ENCODE peak calls at places on chromosomes 4 and X, in nine cellular contexts. M is pancreas, O is sigmoid colon, R is GM13977, Z is astrocyte of the spinal cord, H is ascending aorta, W is GM10248, T is endothelial cell, Q is kidney epithelial cell. F is an unnamed sample.

GRCh38 chr4:128501239-128501638 is 213.6 kb upstream of the PGRMC2 start:
- DNase-seq in W (no peak), Z (no peak), R (no peak), M (no peak), H (no peak), Q (no peak), O (no peak), T (no peak), F (no peak)

GRCh38 chrX:8848921-8849320 is 47.7 kb upstream of the FAM9A start:
- DNase-seq in H (no peak), Z (no peak), R (no peak), T (no peak), M (no peak), O (no peak), W (no peak), Q (peak; percentile 42), F (no peak)

GRCh38 chr4:37780444-37781133 is 45.9 kb upstream of the PGM2 start:
- DNase-seq in M (no peak), R (no peak), O (no peak), T (no peak), W (no peak), Z (peak; percentile 15), H (no peak), Q (no peak), F (no peak)

GRCh38 chr4:143294710-143295109 is 42.0 kb upstream of the GAB1 start:
- DNase-seq in M (no peak), H (no peak), O (no peak), T (no peak), R (no peak), Z (no peak), W (no peak), Q (no peak), F (no peak)

GRCh38 chrX:120308959-120309872 is 2.0 kb downstream of the TMEM255A start:
- DNase-seq in Q (no peak), R (peak; percentile 58), O (peak; percentile 79), M (peak; percentile 61), W (peak; percentile 60), T (peak; percentile 60), H (peak; percentile 69), Z (peak; percentile 54), F (no peak)

GRCh38 chrX:18353931-18354368 is 538 bp downstream of the SCML2 start:
- DNase-seq in R (no peak), M (peak; percentile 21), W (no peak), H (no peak), T (peak; percentile 47), O (no peak), Q (no peak), Z (no peak), F (no peak)

GRCh38 chr4:6222761-6223292 is 22.5 kb upstream of the JAKMIP1 start:
- DNase-seq in O (peak; percentile 2), Q (no peak), Z (no peak), T (peak; percentile 38), W (no peak), M (no peak), H (peak; percentile 31), R (no peak), F (no peak)

GRCh38 chr4:85701881-85702321 is 227.0 kb downstream of the ARHGAP24 start:
- DNase-seq in O (no peak), H (no peak), T (no peak), Q (no peak), W (peak; percentile 51), Z (no peak), M (no peak), R (peak; percentile 33), F (no peak)

GRCh38 chrX:136046295-136046894 is 61.2 kb downstream of the SLC9A6 start:
- DNase-seq in M (no peak), T (no peak), H (no peak), O (no peak), Q (no peak), Z (peak; percentile 46), W (no peak), R (no peak), F (no peak)

DNA sequence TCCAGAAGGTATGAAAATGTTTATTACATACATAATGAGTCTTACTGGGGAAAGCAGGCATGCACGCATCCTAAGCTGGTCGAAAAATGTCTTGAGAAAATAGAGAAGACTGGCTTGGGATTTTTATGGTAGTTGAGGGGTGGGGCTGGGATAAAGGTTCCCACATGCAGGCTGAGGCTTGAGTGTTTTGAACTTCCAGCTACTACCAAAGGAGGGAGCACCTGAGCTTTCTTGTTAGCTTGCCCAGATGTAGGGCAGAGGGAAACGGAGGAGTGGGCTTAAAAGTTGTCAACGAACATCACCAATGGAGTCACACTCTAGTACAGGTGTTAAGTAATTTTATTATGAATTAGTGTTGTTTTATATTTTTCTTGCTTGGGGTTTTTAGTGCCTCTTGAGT is 39.6 kb upstream of the SRPX start:
- DNase-seq in M (no peak), H (no peak), R (peak; percentile 49), T (peak; percentile 30), Q (no peak), Z (peak; percentile 15), O (no peak), W (peak; percentile 39), F (no peak)
- TF ChIP-seq CTCF in M (no peak), H (no peak), R (peak; percentile 56), T (peak; percentile 17), Q (peak; percentile 29), Z (peak; percentile 45), O (no peak), W (peak; percentile 38), F (peak; percentile 26)

DNA sequence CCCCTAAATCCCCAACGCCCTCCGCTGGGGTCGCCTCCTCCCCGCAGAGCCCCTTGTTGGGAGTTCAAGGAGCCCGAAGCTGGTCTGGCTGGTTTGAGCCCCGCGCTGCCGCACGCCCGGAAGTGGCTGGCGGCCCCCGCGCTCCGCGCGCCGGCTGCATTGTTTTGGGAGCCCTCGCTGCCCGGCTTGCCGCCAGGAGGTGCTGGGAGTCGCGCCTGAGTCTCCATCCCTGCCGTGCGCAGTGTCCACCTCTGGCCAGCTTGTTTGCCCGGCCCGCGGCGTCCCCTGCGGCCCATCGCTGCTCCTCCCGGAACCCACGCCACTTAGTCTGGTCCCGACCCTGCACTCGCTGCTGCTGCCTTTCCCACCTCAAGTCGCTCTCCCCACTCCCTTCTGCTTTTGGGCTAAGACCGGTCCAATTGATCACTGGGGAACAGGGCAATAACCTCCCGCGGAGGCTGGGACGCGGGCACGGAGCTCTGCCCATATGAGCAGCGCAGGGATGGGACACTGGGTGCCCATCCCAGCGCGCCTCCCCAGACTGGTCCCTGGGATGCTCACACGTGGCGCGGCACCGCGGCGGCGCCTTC is 2.2 kb upstream of the SFRP2 start:
- DNase-seq in R (peak; percentile 66), W (peak; percentile 39), Z (no peak), H (no peak), Q (no peak), M (peak; percentile 43), T (peak; percentile 68), O (peak; percentile 71), F (no peak)
- TF ChIP-seq CTCF in R (peak; percentile 28), W (no peak), Z (peak; percentile 29), H (peak; percentile 11), Q (peak; percentile 47), M (no peak), T (no peak), O (no peak), F (peak; percentile 43)

DNA sequence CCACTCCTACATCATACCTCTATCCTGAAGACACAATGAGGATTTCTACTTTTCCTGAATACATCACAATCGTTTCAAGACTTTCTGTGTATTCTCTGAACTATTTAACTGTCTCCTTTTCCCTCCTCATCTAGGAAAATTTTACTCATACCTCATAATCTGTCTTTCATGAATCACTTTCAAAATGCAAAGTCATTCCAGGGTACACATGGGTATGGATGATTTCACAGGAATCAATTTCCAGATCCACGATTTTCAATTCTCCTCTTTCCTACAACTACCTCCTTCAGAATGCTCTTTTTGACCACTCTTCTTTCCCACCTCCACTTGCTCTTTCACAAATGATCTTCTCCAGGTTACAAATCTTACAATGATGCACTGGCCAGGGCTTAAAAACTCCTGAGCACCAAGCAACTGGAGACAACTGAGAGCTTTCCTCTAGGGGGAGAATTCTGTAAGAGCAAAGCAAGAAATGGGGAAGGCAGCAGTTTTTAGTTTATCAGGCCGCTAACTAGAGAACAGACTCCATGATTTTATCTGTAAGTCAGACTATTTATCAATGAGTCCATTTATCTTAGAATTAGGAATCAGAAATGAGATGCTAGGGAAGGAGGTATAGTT is 116.4 kb downstream of the PPP3CA start:
- DNase-seq in T (no peak), Q (no peak), H (no peak), W (no peak), O (no peak), Z (no peak), M (no peak), R (no peak), F (no peak)
- TF ChIP-seq CTCF in T (no peak), Q (no peak), H (no peak), W (no peak), O (no peak), Z (no peak), M (no peak), R (no peak), F (no peak)

DNA sequence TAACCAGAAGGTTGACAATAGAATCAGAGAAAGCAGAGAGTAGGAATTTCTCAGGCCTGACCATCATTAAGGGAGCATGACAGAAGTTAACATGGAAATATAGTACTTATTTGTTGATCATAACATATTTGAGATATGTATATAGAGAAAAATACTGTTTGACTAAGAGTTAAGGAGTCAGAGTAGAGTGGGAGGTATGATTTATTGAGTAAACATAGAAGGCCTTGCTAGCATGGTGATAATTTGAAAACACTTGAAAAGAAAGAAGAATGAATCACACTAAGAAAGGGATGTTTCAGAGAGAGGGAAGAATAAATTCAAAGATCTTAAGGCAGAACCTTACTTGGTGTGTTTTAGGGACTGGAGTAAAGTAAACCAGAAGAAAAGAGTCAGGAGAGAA is 437.2 kb upstream of the TECRL start:
- DNase-seq in Q (no peak), Z (no peak), R (no peak), M (no peak), W (no peak), T (no peak), H (no peak), O (no peak), F (no peak)
- TF ChIP-seq CTCF in Q (no peak), Z (no peak), R (no peak), M (no peak), W (no peak), T (no peak), H (no peak), O (no peak), F (no peak)

DNA sequence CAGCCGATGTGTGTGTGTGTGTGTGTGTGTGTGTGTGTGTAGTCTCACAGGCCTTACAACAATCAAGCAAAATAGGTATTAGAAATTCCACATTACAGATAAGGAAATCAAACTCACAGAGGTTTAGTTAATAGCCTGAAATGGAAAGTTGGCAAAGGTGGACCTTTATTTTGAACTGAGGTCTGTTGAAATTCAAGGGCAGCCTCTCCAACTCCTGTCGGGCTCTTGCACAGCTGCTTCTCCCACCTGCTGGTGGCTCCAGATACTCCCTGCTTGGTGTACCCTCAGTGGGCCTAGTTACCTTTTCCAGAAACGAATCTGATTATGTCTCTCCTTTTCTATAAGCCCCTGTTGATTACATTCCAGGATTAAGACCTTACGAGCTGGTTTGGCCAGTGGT is 195.9 kb downstream of the MGST2 start:
- DNase-seq in W (no peak), M (no peak), O (no peak), H (no peak), R (no peak), T (no peak), Q (no peak), Z (no peak), F (no peak)
- TF ChIP-seq CTCF in W (no peak), M (no peak), O (no peak), H (no peak), R (no peak), T (no peak), Q (no peak), Z (no peak), F (no peak)

F was measured in AG09319.